ENCODE peak calls at places on chromosomes 4 and X, in eight cellular contexts. C, G, X, V, F, Q, Z and U are unnamed samples.

GRCh38 chr4:122914938-122915337 is 7.5 kb downstream of the NUDT6 start:
- DNase-seq in C (no peak), G (no peak), X (no peak), V (no peak), F (peak), Q (no peak), Z (peak), U (no peak)

GRCh38 chr4:128379860-128380259 is 92.2 kb upstream of the PGRMC2 start:
- DNase-seq in C (peak), G (peak), X (peak), V (no peak), F (peak), Q (no peak), Z (no peak), U (no peak)

GRCh38 chr4:84932462-84932861 is 34.0 kb downstream of the WDFY3 start:
- DNase-seq in C (no peak), G (no peak), X (no peak), V (no peak), F (no peak), Q (no peak), Z (no peak), U (no peak)

GRCh38 chr4:52546449-52546848 is 112.7 kb downstream of the USP46 start:
- DNase-seq in C (no peak), G (no peak), X (no peak), V (no peak), F (no peak), Q (no peak), Z (no peak), U (no peak)

GRCh38 chrX:154096140-154097002 is 1.1 kb downstream of the MECP2 start:
- DNase-seq in C (peak), G (peak), X (no peak), V (no peak), F (peak), Q (no peak), Z (peak), U (no peak)

GRCh38 chr4:5050520-5050955 is 742 bp upstream of the STK32B start:
- DNase-seq in C (peak), G (peak), X (peak), V (no peak), F (peak), Q (no peak), Z (peak), U (no peak)

GRCh38 chrX:14875624-14876023 is 2.4 kb downstream of the MOSPD2 start:
- DNase-seq in C (no peak), G (no peak), X (no peak), V (no peak), F (no peak), Q (no peak), Z (no peak), U (no peak)

GRCh38 chr4:93791570-93792195 is 36.9 kb upstream of the ATOH1 start:
- DNase-seq in C (peak), G (peak), X (peak), V (no peak), F (peak), Q (no peak), Z (peak), U (peak)

GRCh38 chrX:120604359-120604782 is 470 bp downstream of the MCTS1 start:
- DNase-seq in C (peak), G (peak), X (peak), V (no peak), F (peak), Q (no peak), Z (peak), U (peak)

GRCh38 chr4:33104190-33104773 is 2384.1 kb downstream of the PCDH7 start:
- DNase-seq in C (no peak), G (peak), X (no peak), V (no peak), F (no peak), Q (no peak), Z (peak), U (no peak)

GRCh38 chr4:182600093-182600492 is 317.1 kb downstream of the DCTD start:
- DNase-seq in C (no peak), G (no peak), X (no peak), V (no peak), F (no peak), Q (peak), Z (peak), U (no peak)

DNA sequence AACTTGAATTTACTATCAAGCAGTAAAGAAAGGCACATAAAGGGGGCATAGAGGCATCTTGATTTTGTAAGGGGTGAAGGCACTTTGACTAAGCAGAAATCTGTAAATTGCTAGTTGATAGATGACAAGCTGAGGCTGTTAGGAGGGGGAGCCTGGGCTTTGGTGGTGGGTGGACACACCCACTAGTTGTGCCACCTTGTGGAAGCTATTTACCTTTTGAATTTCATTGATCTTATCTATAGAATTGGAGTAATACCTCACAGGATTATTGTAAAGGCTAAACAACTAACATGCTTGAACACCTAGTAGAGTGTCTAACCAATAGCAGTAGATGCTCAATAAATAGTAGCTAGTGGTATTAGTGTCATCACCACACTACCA is 142.8 kb upstream of the KCNIP4 start:
- DNase-seq in C (no peak), G (no peak), X (no peak), V (no peak), F (no peak), Q (no peak), Z (no peak), U (no peak)
- TF ChIP-seq CTCF in C (no peak), G (no peak), X (no peak), V (no peak), F (no peak), Q (no peak), Z (no peak), U (no peak)

GRCh38 chrX:17535229-17535628 is 160.2 kb downstream of the NHS start:
- DNase-seq in C (peak), G (peak), X (no peak), V (no peak), F (peak), Q (no peak), Z (no peak), U (no peak)
- TF ChIP-seq CTCF in C (peak), G (peak), X (peak), V (peak), F (peak), Q (peak), Z (peak), U (peak)

GRCh38 chr4:168919706-168920324 is 90.2 kb downstream of the CBR4 start:
- DNase-seq in C (peak), G (no peak), X (no peak), V (no peak), F (no peak), Q (no peak), Z (no peak), U (no peak)

GRCh38 chr4:168914095-168914494 is 96.0 kb downstream of the CBR4 start:
- DNase-seq in C (no peak), G (no peak), X (no peak), V (no peak), F (no peak), Q (no peak), Z (no peak), U (no peak)

GRCh38 chr4:168920438-168921081 is 89.5 kb downstream of the CBR4 start:
- DNase-seq in C (no peak), G (no peak), X (no peak), V (no peak), F (no peak), Q (no peak), Z (no peak), U (no peak)

GRCh38 chr4:168917150-168917779 is 92.8 kb downstream of the CBR4 start:
- DNase-seq in C (peak), G (peak), X (no peak), V (no peak), F (peak), Q (no peak), Z (peak), U (no peak)
- TF ChIP-seq CTCF in C (peak), G (peak), X (peak), V (peak), F (peak), Q (peak), Z (peak), U (no peak)

GRCh38 chr4:99120501-99120900 is 23.6 kb downstream of the ADH4 start:
- DNase-seq in C (no peak), G (no peak), X (no peak), V (no peak), F (no peak), Q (no peak), Z (no peak), U (no peak)

GRCh38 chr4:99117876-99118693 is 26.0 kb downstream of the ADH4 start:
- DNase-seq in C (no peak), G (peak), X (no peak), V (no peak), F (peak), Q (no peak), Z (no peak), U (no peak)
- TF ChIP-seq CTCF in C (peak), G (peak), X (no peak), V (no peak), F (peak), Q (peak), Z (peak), U (peak)

DNA sequence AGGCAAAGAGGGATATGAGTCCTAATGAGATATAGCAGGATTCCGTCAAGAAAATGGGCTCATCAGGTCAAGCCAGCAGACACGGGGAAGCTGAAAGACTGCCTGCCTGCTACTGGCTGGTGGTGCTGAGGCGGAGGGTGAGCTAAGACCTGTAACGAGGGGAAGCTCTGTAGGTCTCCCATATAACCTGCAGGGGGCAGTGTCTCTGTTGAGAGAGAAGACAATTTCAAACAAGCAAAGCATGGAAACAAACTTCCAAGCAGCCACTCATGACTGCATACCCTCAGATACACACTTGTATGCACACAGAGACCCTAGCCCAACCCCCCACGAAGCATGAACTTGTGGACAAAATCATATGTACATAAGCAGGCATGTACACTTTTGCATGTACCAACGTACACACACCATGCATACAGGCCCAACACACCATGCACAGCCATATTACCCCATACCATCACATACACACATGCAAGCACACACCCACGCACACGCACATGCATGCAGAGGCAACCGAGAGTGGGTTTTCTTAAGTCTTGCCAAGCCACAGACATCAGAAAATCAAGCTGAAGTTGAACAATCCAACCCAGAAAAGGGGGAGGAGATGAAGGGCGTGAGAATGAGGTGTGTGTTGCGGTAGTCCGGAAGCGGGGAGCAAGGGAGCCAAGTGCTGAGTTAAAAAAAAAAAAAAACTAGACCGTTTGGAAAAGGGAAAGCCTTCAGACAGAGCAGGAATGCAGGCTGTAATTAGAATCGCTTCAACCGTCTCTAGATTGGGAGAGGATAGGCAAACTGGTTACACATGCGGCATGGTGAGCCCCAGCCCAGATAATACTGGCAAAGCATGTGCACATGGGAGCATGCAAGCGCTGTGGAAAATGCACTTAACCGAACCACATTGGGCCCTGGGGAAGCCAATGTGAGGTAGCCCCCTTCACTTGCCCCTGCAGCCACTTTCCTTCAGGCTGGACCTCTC is 71.0 kb downstream of the PJA1 start:
- DNase-seq in C (peak), G (no peak), X (no peak), V (no peak), F (peak), Q (no peak), Z (peak), U (peak)
- TF ChIP-seq CTCF in C (peak), G (peak), X (peak), V (peak), F (peak), Q (peak), Z (peak), U (peak)

DNA sequence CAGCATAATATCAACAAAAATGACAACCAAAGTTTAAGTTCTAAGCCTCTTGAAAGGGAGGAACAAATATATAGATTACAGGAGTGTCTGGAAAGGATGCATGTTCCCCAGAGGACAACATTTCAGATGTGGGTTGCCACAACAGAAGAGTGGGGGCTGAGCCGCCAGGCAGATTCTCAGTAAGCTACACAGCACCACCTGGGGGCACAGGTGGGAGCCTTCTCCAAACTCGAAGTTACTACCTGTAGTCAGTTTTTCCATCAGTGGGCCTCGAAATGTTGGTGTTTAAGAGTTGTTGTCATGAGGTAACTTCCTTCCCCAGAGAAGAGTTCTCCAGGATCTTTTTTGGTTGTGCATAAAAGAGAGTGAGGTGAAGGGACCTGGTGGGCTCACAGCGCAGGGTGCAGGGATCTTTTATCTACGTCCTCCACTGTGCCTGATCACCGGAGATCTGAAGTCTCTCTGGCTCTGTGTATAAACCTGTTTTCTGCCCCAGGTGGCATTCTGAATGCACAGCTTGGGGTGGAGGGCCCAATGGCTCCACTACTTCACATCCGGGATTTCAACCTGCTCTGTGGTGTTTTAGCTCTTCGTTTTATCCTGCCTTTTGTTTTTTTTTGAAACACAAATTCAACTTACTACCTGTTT is 58.4 kb upstream of the STS start:
- DNase-seq in C (peak), G (peak), X (no peak), V (no peak), F (no peak), Q (no peak), Z (no peak), U (no peak)
- TF ChIP-seq CTCF in C (no peak), G (peak), X (no peak), V (peak), F (no peak), Q (no peak), Z (no peak), U (peak)